ENCODE peak calls at places on chromosomes 6 and 20, in four cellular contexts. One of them, this sample, is unnamed. For H3K4me1 and H3K36me3, the result is how much of the 10 kb centered on the place peaks cover.

GRCh38 chr6:130632288-130632687 is 194.9 kb upstream of the SMLR1 start:
- DNase-seq in left ventricle myocardium inferior: no peak
- DNase-seq in pancreas: no peak
- DNase-seq in lower lobe of right lung: no peak
- DNase-seq in this sample: no peak

GRCh38 chr20:41135888-41136243 is 1.5 kb upstream of the PLCG1 start:
- DNase-seq in left ventricle myocardium inferior: no peak
- DNase-seq in pancreas: no peak
- DNase-seq in lower lobe of right lung: no peak
- DNase-seq in this sample: no peak

GRCh38 chr6:20540683-20541082 is 6.4 kb downstream of the CDKAL1 start:
- DNase-seq in left ventricle myocardium inferior: no peak
- DNase-seq in pancreas: no peak
- DNase-seq in lower lobe of right lung: no peak
- DNase-seq in this sample: no peak

GRCh38 chr6:22025468-22026159 is 271.2 kb downstream of the PRL start:
- DNase-seq in left ventricle myocardium inferior: no peak
- DNase-seq in pancreas: no peak
- DNase-seq in lower lobe of right lung: no peak
- DNase-seq in this sample: peak

GRCh38 chr6:159084493-159085091 is 39.8 kb upstream of the TAGAP start:
- DNase-seq in left ventricle myocardium inferior: no peak
- DNase-seq in pancreas: no peak
- DNase-seq in lower lobe of right lung: no peak
- DNase-seq in this sample: no peak

GRCh38 chr6:163525926-163526325 is 111.4 kb downstream of the QKI start:
- DNase-seq in left ventricle myocardium inferior: no peak
- DNase-seq in pancreas: no peak
- DNase-seq in lower lobe of right lung: no peak
- DNase-seq in this sample: no peak

GRCh38 chr6:101509556-101509955 is 116.0 kb downstream of the GRIK2 start:
- DNase-seq in left ventricle myocardium inferior: no peak
- DNase-seq in pancreas: no peak
- DNase-seq in lower lobe of right lung: no peak
- DNase-seq in this sample: no peak

GRCh38 chr6:148874698-148875293 is 128.0 kb downstream of the UST start:
- DNase-seq in left ventricle myocardium inferior: peak
- DNase-seq in pancreas: no peak
- DNase-seq in lower lobe of right lung: no peak
- DNase-seq in this sample: no peak

GRCh38 chr6:152240983-152241766 is 396.0 kb downstream of the SYNE1 start:
- DNase-seq in left ventricle myocardium inferior: no peak
- DNase-seq in pancreas: no peak
- DNase-seq in lower lobe of right lung: no peak
- DNase-seq in this sample: no peak

GRCh38 chr6:44002071-44002590 is 125.1 kb downstream of the MRPL14 start:
- DNase-seq in left ventricle myocardium inferior: no peak
- DNase-seq in pancreas: peak
- DNase-seq in lower lobe of right lung: peak
- DNase-seq in this sample: peak

GRCh38 chr20:3239026-3239866 is at the start of gene SLC4A11:
- DNase-seq in left ventricle myocardium inferior: peak
- DNase-seq in pancreas: peak
- DNase-seq in lower lobe of right lung: peak
- DNase-seq in this sample: peak

GRCh38 chr6:68279793-68280557 is 355.1 kb upstream of the ADGRB3 start:
- DNase-seq in left ventricle myocardium inferior: no peak
- DNase-seq in pancreas: no peak
- DNase-seq in lower lobe of right lung: peak
- DNase-seq in this sample: peak

GRCh38 chr6:158160932-158161539 is 7.0 kb downstream of the SERAC1 start:
- DNase-seq in left ventricle myocardium inferior: no peak
- DNase-seq in pancreas: no peak
- DNase-seq in lower lobe of right lung: no peak
- DNase-seq in this sample: no peak

GRCh38 chr6:71444222-71444621 is 155.6 kb downstream of the OGFRL1 start:
- DNase-seq in left ventricle myocardium inferior: no peak
- DNase-seq in pancreas: no peak
- DNase-seq in lower lobe of right lung: no peak
- DNase-seq in this sample: no peak

GRCh38 chr6:151399679-151400078 is 8.3 kb upstream of the ZBTB2 start:
- DNase-seq in left ventricle myocardium inferior: no peak
- DNase-seq in pancreas: no peak
- DNase-seq in lower lobe of right lung: no peak
- DNase-seq in this sample: no peak

GRCh38 chr6:90027004-90027403 is 132.7 kb downstream of the GJA10 start:
- DNase-seq in left ventricle myocardium inferior: no peak
- DNase-seq in pancreas: no peak
- DNase-seq in lower lobe of right lung: no peak
- DNase-seq in this sample: no peak

GRCh38 chr20:58634818-58635665 is 16.0 kb upstream of the STX16 start:
- DNase-seq in left ventricle myocardium inferior: no peak
- DNase-seq in pancreas: no peak
- DNase-seq in lower lobe of right lung: no peak
- DNase-seq in this sample: peak

GRCh38 chr6:137873273-137873762 is 6.3 kb downstream of the TNFAIP3 start:
- DNase-seq in left ventricle myocardium inferior: peak
- DNase-seq in pancreas: no peak
- DNase-seq in lower lobe of right lung: peak
- DNase-seq in this sample: no peak

GRCh38 chr6:118397653-118398052 is 150.4 kb upstream of the PLN start:
- DNase-seq in left ventricle myocardium inferior: no peak
- DNase-seq in pancreas: no peak
- DNase-seq in lower lobe of right lung: no peak
- DNase-seq in this sample: no peak

GRCh38 chr6:109237082-109237985 is 142.0 kb downstream of the CEP57L1 start:
- DNase-seq in left ventricle myocardium inferior: no peak
- DNase-seq in pancreas: no peak
- DNase-seq in lower lobe of right lung: no peak
- DNase-seq in this sample: no peak

GRCh38 chr20:41150664-41151063 is 13.3 kb downstream of the PLCG1 start:
- DNase-seq in left ventricle myocardium inferior: no peak
- DNase-seq in pancreas: no peak
- DNase-seq in lower lobe of right lung: peak
- DNase-seq in this sample: no peak

GRCh38 chr20:860891-861290 is 27.4 kb downstream of the FAM110A start:
- DNase-seq in left ventricle myocardium inferior: no peak
- DNase-seq in pancreas: no peak
- DNase-seq in lower lobe of right lung: no peak
- DNase-seq in this sample: no peak

GRCh38 chr20:858011-858410 is 24.5 kb downstream of the FAM110A start:
- DNase-seq in left ventricle myocardium inferior: no peak
- DNase-seq in pancreas: no peak
- DNase-seq in lower lobe of right lung: no peak
- DNase-seq in this sample: no peak

GRCh38 chr20:856361-856775 is 22.9 kb downstream of the FAM110A start:
- DNase-seq in left ventricle myocardium inferior: no peak
- DNase-seq in pancreas: no peak
- DNase-seq in lower lobe of right lung: peak
- DNase-seq in this sample: no peak

GRCh38 chr20:855466-856360 is 22.2 kb downstream of the FAM110A start:
- DNase-seq in left ventricle myocardium inferior: no peak
- DNase-seq in pancreas: no peak
- DNase-seq in lower lobe of right lung: no peak
- DNase-seq in this sample: no peak

DNA sequence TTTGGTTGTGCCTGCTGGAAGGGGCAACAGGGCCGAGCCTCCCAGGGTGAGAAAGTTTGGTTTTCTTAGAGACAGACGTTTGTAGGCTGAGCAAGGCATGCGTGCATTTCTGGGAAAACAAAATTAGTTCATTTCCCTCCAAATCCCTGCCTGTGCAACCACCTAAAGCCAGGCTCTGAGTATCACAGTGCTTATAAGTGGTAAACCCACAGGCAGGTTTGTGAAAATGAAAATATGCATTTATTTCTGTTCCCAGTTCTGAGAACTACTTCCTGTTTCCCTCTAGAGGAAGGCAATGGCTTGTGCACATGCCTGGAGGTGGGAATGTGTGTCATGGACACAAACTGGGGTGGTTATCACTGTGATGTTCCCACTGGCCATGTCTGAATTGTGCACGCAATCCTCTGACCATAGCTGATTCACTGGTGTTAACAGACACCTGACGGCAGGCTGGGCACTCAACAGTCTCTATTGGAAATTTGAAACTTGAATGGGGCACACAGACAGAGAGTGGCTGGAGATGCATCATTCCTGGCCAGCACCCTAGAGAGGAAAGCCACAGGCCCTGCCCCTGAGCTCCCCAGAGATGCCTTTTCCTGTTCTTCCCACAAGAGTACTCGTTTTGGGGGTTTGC is 26.3 kb downstream of the FAM110A start:
- DNase-seq in left ventricle myocardium inferior: no peak
- DNase-seq in pancreas: no peak
- DNase-seq in lower lobe of right lung: no peak
- DNase-seq in this sample: no peak
- TF ChIP-seq CTCF in left ventricle myocardium inferior: no peak
- TF ChIP-seq CTCF in pancreas: no peak
- TF ChIP-seq CTCF in lower lobe of right lung: no peak
- TF ChIP-seq CTCF in this sample: no peak

DNA sequence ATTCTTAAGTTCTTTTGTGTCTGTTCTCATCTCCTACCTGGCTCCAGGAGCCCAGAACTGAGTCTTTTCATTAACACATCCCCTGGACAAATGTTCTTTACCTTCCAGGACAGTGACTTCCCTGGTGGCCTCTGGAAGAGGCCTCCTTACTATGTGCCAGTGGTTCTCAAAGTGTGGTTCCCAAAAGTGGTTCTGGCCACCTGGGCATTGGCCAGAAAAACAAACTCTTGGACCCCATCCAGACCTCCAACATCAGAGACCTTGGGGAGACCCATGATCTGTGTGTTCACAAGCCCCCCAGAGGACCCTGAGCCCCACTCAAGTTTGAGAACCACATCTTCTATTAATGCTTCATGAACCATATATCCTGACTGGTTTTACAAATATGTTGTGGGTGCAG is 7.2 kb upstream of the VSX1 start:
- DNase-seq in left ventricle myocardium inferior: no peak
- DNase-seq in pancreas: no peak
- DNase-seq in lower lobe of right lung: no peak
- DNase-seq in this sample: no peak
- H3K4me1 ChIP-seq in left ventricle myocardium inferior: under half
- H3K4me1 ChIP-seq in pancreas: under half
- H3K4me1 ChIP-seq in lower lobe of right lung: under half
- H3K4me1 ChIP-seq in this sample: under half

DNA sequence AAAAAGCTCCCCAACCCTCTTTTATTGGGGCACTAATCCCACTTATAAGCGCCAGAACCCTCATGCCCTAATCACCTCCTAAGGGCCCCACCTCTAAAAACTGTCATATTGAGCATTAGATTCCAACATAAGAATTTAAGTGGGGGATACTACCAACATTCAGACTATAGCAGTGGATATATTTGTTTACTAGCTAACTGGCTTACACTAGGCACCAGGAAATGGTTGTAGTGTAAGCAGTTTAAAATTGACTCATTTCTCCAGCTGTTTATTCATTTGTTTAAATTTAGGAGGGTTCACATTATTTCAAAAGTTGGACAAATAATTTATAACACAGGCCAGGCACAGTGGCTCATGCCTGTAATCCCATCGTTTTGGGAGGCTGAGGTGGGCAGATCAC is 22.9 kb downstream of the MTO1 start:
- DNase-seq in left ventricle myocardium inferior: no peak
- DNase-seq in pancreas: no peak
- DNase-seq in lower lobe of right lung: no peak
- DNase-seq in this sample: no peak
- H3K36me3 ChIP-seq in left ventricle myocardium inferior: half or more
- H3K36me3 ChIP-seq in pancreas: half or more
- H3K36me3 ChIP-seq in lower lobe of right lung: half or more
- H3K36me3 ChIP-seq in this sample: half or more

GRCh38 chr6:38065734-38066133 is 246.2 kb downstream of the ZFAND3 start:
- DNase-seq in left ventricle myocardium inferior: no peak
- DNase-seq in pancreas: no peak
- DNase-seq in lower lobe of right lung: no peak
- DNase-seq in this sample: no peak

GRCh38 chr6:38067263-38067980 is 247.9 kb downstream of the ZFAND3 start:
- DNase-seq in left ventricle myocardium inferior: no peak
- DNase-seq in pancreas: no peak
- DNase-seq in lower lobe of right lung: no peak
- DNase-seq in this sample: no peak

GRCh38 chr6:38064431-38064830 is 244.9 kb downstream of the ZFAND3 start:
- DNase-seq in left ventricle myocardium inferior: no peak
- DNase-seq in pancreas: no peak
- DNase-seq in lower lobe of right lung: no peak
- DNase-seq in this sample: no peak

GRCh38 chr6:38063973-38064372 is 244.4 kb downstream of the ZFAND3 start:
- DNase-seq in left ventricle myocardium inferior: no peak
- DNase-seq in pancreas: no peak
- DNase-seq in lower lobe of right lung: no peak
- DNase-seq in this sample: no peak

GRCh38 chr6:38068854-38069253 is 249.3 kb downstream of the ZFAND3 start:
- DNase-seq in left ventricle myocardium inferior: no peak
- DNase-seq in pancreas: no peak
- DNase-seq in lower lobe of right lung: no peak
- DNase-seq in this sample: no peak
- TF ChIP-seq CTCF in left ventricle myocardium inferior: peak
- TF ChIP-seq CTCF in pancreas: no peak
- TF ChIP-seq CTCF in lower lobe of right lung: no peak
- TF ChIP-seq CTCF in this sample: no peak

GRCh38 chr20:33816191-33816590 is 5.0 kb downstream of the CHMP4B start:
- DNase-seq in left ventricle myocardium inferior: no peak
- DNase-seq in pancreas: no peak
- DNase-seq in lower lobe of right lung: no peak
- DNase-seq in this sample: peak

GRCh38 chr20:33812673-33813462 is 1.7 kb downstream of the CHMP4B start:
- DNase-seq in left ventricle myocardium inferior: no peak
- DNase-seq in pancreas: no peak
- DNase-seq in lower lobe of right lung: no peak
- DNase-seq in this sample: peak

GRCh38 chr20:33815671-33816070 is 4.5 kb downstream of the CHMP4B start:
- DNase-seq in left ventricle myocardium inferior: no peak
- DNase-seq in pancreas: no peak
- DNase-seq in lower lobe of right lung: no peak
- DNase-seq in this sample: no peak

GRCh38 chr20:33811763-33812672 is 870 bp downstream of the CHMP4B start:
- DNase-seq in left ventricle myocardium inferior: peak
- DNase-seq in pancreas: peak
- DNase-seq in lower lobe of right lung: peak
- DNase-seq in this sample: peak

GRCh38 chr20:33814238-33814712 is 3.1 kb downstream of the CHMP4B start:
- DNase-seq in left ventricle myocardium inferior: no peak
- DNase-seq in pancreas: no peak
- DNase-seq in lower lobe of right lung: no peak
- DNase-seq in this sample: no peak
- H3K4me1 ChIP-seq in left ventricle myocardium inferior: half or more
- H3K4me1 ChIP-seq in pancreas: under half
- H3K4me1 ChIP-seq in lower lobe of right lung: half or more
- H3K4me1 ChIP-seq in this sample: half or more

DNA sequence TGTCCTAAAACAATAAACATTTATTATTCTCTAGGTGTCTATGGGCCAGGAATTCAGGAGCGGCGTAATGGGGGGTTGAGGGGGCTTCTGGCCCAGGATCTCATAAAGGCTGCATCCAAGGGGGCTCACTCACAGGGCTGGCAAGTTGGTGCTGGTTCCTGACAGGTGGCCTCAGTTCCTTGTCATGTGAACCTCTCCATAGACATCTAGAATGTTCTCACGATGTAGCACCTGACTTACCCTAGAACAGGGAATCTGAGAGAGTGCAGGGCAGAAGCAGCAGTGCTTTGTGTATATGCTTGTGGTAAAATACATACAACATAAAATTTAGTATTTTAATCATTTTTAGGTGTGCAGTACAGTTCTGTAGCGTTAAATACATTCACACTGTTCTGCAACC is 57.1 kb downstream of the PHF20 start:
- DNase-seq in left ventricle myocardium inferior: no peak
- DNase-seq in pancreas: no peak
- DNase-seq in lower lobe of right lung: no peak
- DNase-seq in this sample: no peak
- H3K36me3 ChIP-seq in left ventricle myocardium inferior: under half
- H3K36me3 ChIP-seq in pancreas: under half
- H3K36me3 ChIP-seq in lower lobe of right lung: under half
- H3K36me3 ChIP-seq in this sample: under half